ENCODE peak calls at places on chromosome 1, in seven cellular contexts. Y is germinal center; K is COR-L47; Q is ovary; L is stimulated activated CD4-positive, alpha-beta T cell treated with anti-CD3 and anti-CD28 coated beads, Interleukin-4, amount 100 ng/mL, for 1 hour; O is CD4-positive, CD25-positive, alpha-beta regulatory T cell; J is GM20000. P is an unnamed sample.

GRCh38 chr1:151790940-151791651 is 796 bp upstream of the TDRKH start:
- DNase-seq in K (peak; percentile 4), Y (peak; percentile 26), Q (no peak), J (no peak), L (peak; percentile 6), O (peak; percentile 10), P (no peak)

GRCh38 chr1:205484985-205485967 is 19.2 kb upstream of the CDK18 start:
- DNase-seq in K (peak; percentile 60), Q (peak; percentile 77), O (peak; percentile 74), Y (peak; percentile 91), J (peak; percentile 84), L (peak; percentile 57), P (peak; percentile 70)

GRCh38 chr1:98104285-98104684 is 183.5 kb upstream of the DPYD start:
- DNase-seq in L (no peak), J (no peak), O (no peak), Q (no peak), Y (no peak), K (peak; percentile 16), P (no peak)

GRCh38 chr1:72623299-72623708 is 341.0 kb upstream of the NEGR1 start:
- DNase-seq in Y (no peak), L (no peak), Q (no peak), O (peak; percentile 13), J (peak; percentile 10), K (peak; percentile 54), P (no peak)

GRCh38 chr1:64539808-64540207 is 69.9 kb downstream of the CACHD1 start:
- DNase-seq in Y (no peak), K (no peak), J (no peak), Q (peak; percentile 70), L (no peak), O (no peak), P (no peak)

GRCh38 chr1:212110617-212111016 is 75.1 kb downstream of the DTL start:
- DNase-seq in K (no peak), O (no peak), Y (no peak), L (no peak), Q (no peak), J (no peak), P (no peak)

GRCh38 chr1:114997510-114997909 is 32.1 kb upstream of the TSHB start:
- DNase-seq in L (no peak), K (no peak), O (no peak), Q (no peak), J (no peak), Y (no peak), P (no peak)

GRCh38 chr1:22248746-22249145 is 105.8 kb upstream of the WNT4 start:
- DNase-seq in J (no peak), Y (no peak), L (no peak), O (no peak), Q (no peak), K (no peak), P (no peak)

GRCh38 chr1:51302746-51303145 is 27.6 kb downstream of the TTC39A start:
- DNase-seq in O (no peak), K (no peak), L (no peak), J (no peak), Y (no peak), Q (no peak), P (no peak)

GRCh38 chr1:155174334-155175280 is 958 bp downstream of the TRIM46 start:
- DNase-seq in Q (peak; percentile 45), O (peak; percentile 76), J (peak; percentile 36), L (peak; percentile 51), Y (peak; percentile 46), K (peak; percentile 95), P (no peak)

P was measured in naive B cell.